ENCODE peak calls at places on chromosome 5, in nine cellular contexts. D is gastrocnemius medialis; T is H9; R is cardiac muscle cell; K is coronary artery; P is aorta; H is endothelial cell of umbilical vein; J is A549; L is CD4-positive, alpha-beta T cell. S is an unnamed sample.

GRCh38 chr5:142826741-142827492 is 56.7 kb downstream of the ARHGAP26 start:
- DNase-seq in T (no peak), P (peak), D (no peak), H (peak), R (peak), J (peak), K (no peak), L (no peak), S (peak)

GRCh38 chr5:61333351-61334223 is 1.5 kb downstream of the ZSWIM6 start:
- DNase-seq in K (no peak), R (peak), T (no peak), J (no peak), D (peak), P (peak), H (peak), L (no peak), S (peak)

GRCh38 chr5:112014771-112015170 is 257.8 kb upstream of the NREP start:
- DNase-seq in D (no peak), K (no peak), T (no peak), J (no peak), H (no peak), R (no peak), L (no peak), P (no peak), S (no peak)

GRCh38 chr5:174059247-174059646 is 13.7 kb downstream of the NSG2 start:
- DNase-seq in L (no peak), K (no peak), T (no peak), H (no peak), D (no peak), R (no peak), J (no peak), P (no peak), S (no peak)

GRCh38 chr5:14699159-14699558 is 34.6 kb downstream of the OTULIN start:
- DNase-seq in D (no peak), P (no peak), R (no peak), K (no peak), H (no peak), J (no peak), L (no peak), T (no peak), S (no peak)

GRCh38 chr5:10520716-10521115 is 43.2 kb upstream of the ANKRD33B start:
- DNase-seq in P (no peak), R (peak), D (no peak), T (no peak), H (no peak), L (no peak), K (no peak), J (no peak), S (no peak)

GRCh38 chr5:98468188-98468869 is 305.1 kb upstream of the RGMB start:
- DNase-seq in H (peak), R (peak), K (no peak), T (no peak), L (no peak), P (no peak), J (peak), D (no peak), S (peak)

GRCh38 chr5:89756955-89757354 is 652.6 kb downstream of the CETN3 start:
- DNase-seq in D (peak), H (no peak), L (no peak), K (no peak), R (peak), J (no peak), P (no peak), T (no peak), S (no peak)

GRCh38 chr5:88952344-88952743 is 69.4 kb upstream of the MEF2C start:
- DNase-seq in D (peak), P (no peak), H (peak), T (no peak), L (no peak), K (no peak), J (no peak), R (peak), S (peak)

GRCh38 chr5:16135003-16135402 is 44.6 kb downstream of the MARCHF11 start:
- DNase-seq in P (no peak), D (no peak), T (no peak), H (no peak), L (no peak), R (no peak), K (no peak), J (no peak), S (no peak)

GRCh38 chr5:154197801-154198461 is 7.4 kb downstream of the GALNT10 start:
- DNase-seq in D (no peak), R (peak), P (no peak), L (peak), H (peak), K (no peak), J (peak), T (no peak), S (peak)

GRCh38 chr5:33313150-33313549 is 127.6 kb upstream of the TARS1 start:
- DNase-seq in H (peak), R (peak), T (no peak), P (no peak), L (no peak), D (no peak), J (peak), K (no peak), S (peak)

GRCh38 chr5:37198066-37198465 is 51.1 kb downstream of the CPLANE1 start:
- DNase-seq in P (no peak), L (no peak), H (peak), R (no peak), D (no peak), K (no peak), J (no peak), T (no peak), S (no peak)

GRCh38 chr5:37198842-37199241 is 50.3 kb downstream of the CPLANE1 start:
- DNase-seq in R (peak), D (no peak), P (no peak), K (no peak), T (no peak), J (no peak), L (no peak), H (no peak), S (no peak)

DNA sequence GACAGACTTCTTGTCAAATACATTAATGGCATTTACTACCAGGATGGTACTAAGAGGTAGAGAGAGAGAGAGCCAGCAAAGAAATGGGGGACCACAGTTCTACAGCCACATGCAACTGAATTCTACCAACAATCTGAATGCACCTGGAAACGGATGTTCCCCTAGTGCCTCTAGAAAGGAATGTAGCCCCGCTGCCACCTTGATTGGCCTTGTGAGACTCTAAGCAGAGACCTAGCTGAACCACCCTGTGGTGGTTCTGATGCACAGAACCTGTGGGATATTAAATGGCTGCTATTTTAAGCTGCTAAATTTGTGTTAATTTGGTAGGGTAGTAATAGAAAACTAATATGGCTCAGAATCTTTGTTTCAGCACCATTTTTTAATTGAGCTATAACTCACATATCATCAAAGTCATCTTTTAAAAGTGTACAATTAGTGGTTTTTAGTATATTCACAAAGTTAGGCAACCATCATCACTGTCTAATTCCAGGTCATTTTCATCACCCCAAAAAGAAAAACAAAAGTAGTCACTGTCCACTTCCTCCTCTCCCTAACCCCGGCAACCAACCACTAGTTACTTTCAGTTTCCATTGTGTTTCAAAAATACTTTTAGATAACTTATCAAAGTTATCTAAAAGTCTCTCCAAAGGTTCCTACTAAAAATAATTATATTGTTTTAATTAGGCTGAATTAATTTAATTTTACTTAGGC is 51.7 kb downstream of the CPLANE1 start:
- DNase-seq in R (peak), T (no peak), H (peak), K (no peak), L (no peak), J (no peak), D (no peak), P (no peak), S (no peak)
- H3K27ac ChIP-seq in R (no peak), T (no peak), H (peak), K (no peak), L (no peak), J (no peak), D (no peak), P (no peak), S (no peak)

GRCh38 chr5:67495072-67495471 is 298.5 kb upstream of the CD180 start:
- DNase-seq in H (no peak), D (peak), K (no peak), R (no peak), L (no peak), T (no peak), P (no peak), J (no peak), S (no peak)
- H3K27ac ChIP-seq in H (no peak), D (peak), K (no peak), R (no peak), L (no peak), T (no peak), P (no peak), J (no peak), S (no peak)

GRCh38 chr5:7714119-7714518 is 136.8 kb downstream of the CFAP90 start:
- DNase-seq in J (no peak), H (no peak), R (no peak), K (no peak), P (no peak), L (no peak), D (no peak), T (no peak), S (peak)

GRCh38 chr5:7717691-7718090 is 133.2 kb downstream of the CFAP90 start:
- DNase-seq in D (no peak), R (no peak), K (no peak), T (no peak), P (no peak), J (no peak), H (no peak), L (no peak), S (no peak)

DNA sequence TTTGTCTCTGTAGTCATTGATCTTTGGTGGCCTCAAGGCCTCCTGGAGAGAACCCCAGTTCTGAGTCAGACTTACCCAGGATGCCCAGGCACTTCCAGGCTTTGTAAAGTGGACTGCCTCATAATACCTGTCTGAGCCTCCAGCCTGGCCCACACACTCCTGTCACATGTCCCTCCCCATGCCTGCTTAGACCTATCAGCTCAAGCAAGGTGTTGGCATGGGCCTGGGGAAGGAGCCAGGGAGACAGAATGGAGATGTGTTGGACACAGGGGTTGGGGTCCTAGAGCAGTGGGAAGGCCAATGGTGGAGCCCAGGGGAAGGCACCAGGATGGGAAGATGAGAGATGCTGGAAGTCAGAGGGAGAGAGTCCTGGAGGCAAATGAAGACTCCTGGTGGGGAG is 136.2 kb downstream of the CFAP90 start:
- DNase-seq in L (no peak), R (no peak), H (no peak), K (no peak), T (no peak), P (no peak), J (no peak), D (no peak), S (no peak)
- H3K27ac ChIP-seq in L (no peak), R (no peak), H (no peak), K (no peak), T (no peak), P (no peak), J (no peak), D (no peak), S (peak)

DNA sequence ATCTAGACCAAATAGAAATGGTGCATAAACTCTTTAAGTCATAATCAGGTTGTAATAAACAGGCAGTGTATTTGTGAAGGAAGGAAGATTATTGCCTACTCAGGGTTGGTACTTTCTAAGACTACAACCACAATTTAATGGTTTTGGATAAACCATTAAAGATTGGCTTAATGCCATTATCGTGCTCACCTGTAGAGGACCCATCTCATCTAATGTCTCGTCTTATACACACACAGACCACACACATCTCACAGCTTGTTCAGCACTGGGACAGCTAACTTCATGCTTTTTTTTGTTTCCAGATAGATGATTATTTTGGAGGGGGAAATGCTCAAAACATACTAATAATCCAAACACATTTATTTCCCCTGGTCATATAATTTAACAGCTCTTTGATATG is 175.7 kb upstream of the SLC12A2 start:
- DNase-seq in H (no peak), L (no peak), T (no peak), J (no peak), R (no peak), P (no peak), D (no peak), K (no peak), S (no peak)
- H3K27ac ChIP-seq in H (no peak), L (no peak), T (no peak), J (no peak), R (no peak), P (no peak), D (no peak), K (no peak), S (no peak)